ENCODE peak calls at places on chromosomes 5 and 9, in nine cellular contexts. Z is EH, V is NCI-H1105 treated with DMSO at 0.1 percent for 48 hours, B is LoVo, J is RWPE1, D is thyroid gland, G is heart left ventricle, F is NCI-H1092 treated with DMSO at 0.1 percent for 48 hours, Q is fibroblast of the conjunctiva. U is an unnamed sample.

GRCh38 chr5:4100739-4101138 is 505.1 kb downstream of the IRX1 start:
- DNase-seq in V (no peak), F (no peak), Z (no peak), G (no peak), J (no peak), B (no peak), D (no peak), Q (no peak), U (no peak)

GRCh38 chr9:105073147-105073546 is 145.2 kb upstream of the ABCA1 start:
- DNase-seq in D (no peak), G (no peak), V (no peak), J (no peak), F (no peak), Z (peak), Q (no peak), B (no peak), U (no peak)

GRCh38 chr5:120152472-120152871 is 311.6 kb upstream of the PRR16 start:
- DNase-seq in Q (peak), D (no peak), F (no peak), Z (peak), J (peak), B (no peak), G (no peak), V (no peak), U (no peak)

GRCh38 chr5:32909207-32909606 is 198.1 kb downstream of the NPR3 start:
- DNase-seq in J (no peak), V (no peak), D (no peak), F (no peak), G (no peak), Q (no peak), B (no peak), Z (peak), U (no peak)

GRCh38 chr9:99516657-99517049 is 294.6 kb downstream of the SEC61B start:
- DNase-seq in Z (peak), B (no peak), D (no peak), V (no peak), J (no peak), F (no peak), G (no peak), Q (no peak), U (no peak)

GRCh38 chr9:69421908-69422801 is 97.1 kb downstream of the ENTREP1 start:
- DNase-seq in B (peak), Q (peak), J (peak), F (peak), G (no peak), D (peak), Z (peak), V (peak), U (no peak)

GRCh38 chr9:137972355-137972987 is 94.9 kb downstream of the CACNA1B start:
- DNase-seq in F (no peak), J (no peak), G (peak), V (no peak), Q (no peak), B (no peak), D (no peak), Z (no peak), U (peak)

GRCh38 chr5:63401434-63402046 is 560.7 kb downstream of the HTR1A start:
- DNase-seq in B (peak), G (peak), F (peak), D (peak), Z (peak), J (peak), Q (peak), V (peak), U (peak)

GRCh38 chr9:37969130-37969529 is 65.2 kb upstream of the SLC25A51 start:
- DNase-seq in F (no peak), G (peak), Z (peak), B (peak), Q (no peak), D (no peak), V (no peak), J (no peak), U (peak)

GRCh38 chr5:67100301-67100700 is 96.3 kb downstream of the CD180 start:
- DNase-seq in G (no peak), V (no peak), F (no peak), D (no peak), Z (no peak), J (no peak), B (no peak), Q (no peak), U (no peak)

GRCh38 chr9:5580650-5581049 is 48.3 kb upstream of the RIC1 start:
- DNase-seq in V (no peak), B (no peak), F (no peak), G (no peak), J (no peak), Q (no peak), D (no peak), Z (peak), U (no peak)

GRCh38 chr5:157233515-157233914 is 32.4 kb upstream of the CYFIP2 start:
- DNase-seq in Z (no peak), J (no peak), B (no peak), D (no peak), Q (no peak), V (no peak), G (no peak), F (no peak), U (no peak)

GRCh38 chr5:2750026-2750757 is 1.3 kb downstream of the IRX2 start:
- DNase-seq in F (peak), Q (no peak), D (no peak), B (no peak), Z (peak), J (peak), V (peak), G (no peak), U (no peak)

GRCh38 chr5:150783422-150783928 is 4.9 kb downstream of the SMIM3 start:
- DNase-seq in V (peak), B (peak), G (peak), Q (peak), Z (peak), F (peak), J (peak), D (peak), U (peak)

GRCh38 chr9:104895572-104895971 is 32.4 kb downstream of the ABCA1 start:
- DNase-seq in B (no peak), Z (peak), J (peak), F (no peak), Q (peak), V (no peak), G (no peak), D (no peak), U (no peak)

GRCh38 chr5:34014614-34015013 is 6.8 kb upstream of the AMACR start:
- DNase-seq in F (no peak), Z (no peak), D (no peak), B (no peak), G (no peak), V (no peak), J (no peak), Q (no peak), U (no peak)

GRCh38 chr9:16003785-16004184 is 450.9 kb downstream of the CCDC171 start:
- DNase-seq in V (no peak), Z (no peak), D (no peak), G (no peak), Q (no peak), J (no peak), F (peak), B (no peak), U (no peak)

GRCh38 chr9:122116040-122116439 is 22.9 kb upstream of the TTLL11 start:
- DNase-seq in B (no peak), F (no peak), Z (no peak), D (no peak), Q (no peak), J (no peak), V (no peak), G (no peak), U (peak)

GRCh38 chr5:37075399-37075950 is 173.7 kb downstream of the CPLANE1 start:
- DNase-seq in F (no peak), Z (no peak), B (no peak), Q (peak), J (no peak), V (no peak), D (no peak), G (no peak), U (no peak)

GRCh38 chr5:1759378-1759970 is 40.2 kb downstream of the MRPL36 start:
- DNase-seq in Q (no peak), Z (no peak), D (no peak), V (no peak), F (no peak), B (no peak), J (no peak), G (peak), U (peak)

GRCh38 chr9:37862530-37862929 is 41.4 kb downstream of the SLC25A51 start:
- DNase-seq in F (no peak), B (no peak), G (no peak), V (no peak), Q (no peak), Z (no peak), D (no peak), J (no peak), U (no peak)

GRCh38 chr5:43602456-43602817 is 543 bp upstream of the NNT start:
- DNase-seq in G (no peak), D (peak), B (peak), F (peak), V (peak), J (peak), Q (peak), Z (peak), U (no peak)

U was measured in aorta.